ENCODE peak calls at places on chromosome 9, in five cellular contexts. M, V, T, G and H are unnamed samples.

GRCh38 chr9:81375461-81376100 is 313.8 kb downstream of the TLE1 start:
- DNase-seq in M (no peak), V (no peak), T (no peak), G (no peak), H (no peak)

GRCh38 chr9:109012876-109013677 is at the start of gene CTNNAL1:
- DNase-seq in M (peak; percentile 91), V (peak; percentile 94), T (peak; percentile 95), G (peak; percentile 82), H (no peak)

GRCh38 chr9:112774006-112774996 is 23.7 kb downstream of the SNX30 start:
- DNase-seq in M (no peak), V (no peak), T (no peak), G (no peak), H (no peak)

GRCh38 chr9:16001856-16002255 is 449.0 kb downstream of the CCDC171 start:
- DNase-seq in M (no peak), V (no peak), T (no peak), G (no peak), H (no peak)

GRCh38 chr9:94719878-94720277 is 6.6 kb upstream of the AOPEP start:
- DNase-seq in M (no peak), V (no peak), T (no peak), G (no peak), H (no peak)

GRCh38 chr9:137670391-137671195 is 51.8 kb downstream of the EHMT1 start:
- DNase-seq in M (no peak), V (no peak), T (no peak), G (no peak), H (no peak)

GRCh38 chr9:83649080-83649479 is 26.1 kb downstream of the IDNK start:
- DNase-seq in M (peak; percentile 80), V (peak; percentile 57), T (peak; percentile 60), G (peak; percentile 68), H (no peak)

GRCh38 chr9:3956081-3956701 is 343.7 kb downstream of the GLIS3 start:
- DNase-seq in M (no peak), V (no peak), T (no peak), G (no peak), H (no peak)

GRCh38 chr9:134684375-134684723 is 42.7 kb downstream of the COL5A1 start:
- DNase-seq in M (no peak), V (no peak), T (no peak), G (no peak), H (no peak)

GRCh38 chr9:4622016-4622415 is 40.1 kb upstream of the PLPP6 start:
- DNase-seq in M (no peak), V (no peak), T (no peak), G (no peak), H (no peak)

GRCh38 chr9:12859704-12860251 is 85.0 kb downstream of the LURAP1L start:
- DNase-seq in M (no peak), V (no peak), T (no peak), G (no peak), H (peak; percentile 42)

GRCh38 chr9:109064963-109065701 is 51.8 kb upstream of the CTNNAL1 start:
- DNase-seq in M (no peak), V (no peak), T (no peak), G (no peak), H (no peak)

GRCh38 chr9:16335788-16336580 is 534.5 kb downstream of the BNC2 start:
- DNase-seq in M (no peak), V (peak; percentile 59), T (peak; percentile 76), G (no peak), H (peak; percentile 99)

GRCh38 chr9:114616684-114617520 is 5.8 kb downstream of the TMEM268 start:
- DNase-seq in M (no peak), V (peak; percentile 86), T (peak; percentile 66), G (no peak), H (no peak)

GRCh38 chr9:7974335-7975005 is 174.9 kb upstream of the DMAC1 start:
- DNase-seq in M (peak; percentile 23), V (no peak), T (no peak), G (peak; percentile 20), H (no peak)

GRCh38 chr9:5557606-5558587 is 47.6 kb downstream of the PDCD1LG2 start:
- DNase-seq in M (peak; percentile 22), V (peak; percentile 46), T (peak; percentile 23), G (peak; percentile 52), H (no peak)

GRCh38 chr9:76896035-76896434 is 9.9 kb downstream of the PRUNE2 start:
- DNase-seq in M (no peak), V (no peak), T (no peak), G (no peak), H (no peak)

GRCh38 chr9:37374892-37375291 is 47.6 kb upstream of the GRHPR start:
- DNase-seq in M (no peak), V (no peak), T (no peak), G (no peak), H (no peak)